ENCODE peak calls at places on chromosomes 1 and 21, in eight cellular contexts. E is right cardiac atrium, Z is fibroblast of pulmonary artery, H is skeletal muscle cell, R is mammary epithelial cell, C is colonic mucosa, U is upper lobe of right lung, L is heart right ventricle. Q is an unnamed sample.

GRCh38 chr1:173341307-173341706 is 134.2 kb upstream of the TNFSF4 start:
- DNase-seq in U (no peak), L (peak), H (peak), Z (peak), R (peak), C (no peak), E (peak), Q (no peak)

GRCh38 chr1:1358433-1359201 is at the start of gene MXRA8:
- DNase-seq in R (no peak), Z (peak), U (peak), E (peak), L (peak), C (peak), H (peak), Q (peak)

GRCh38 chr1:173821680-173822079 is 2.8 kb upstream of the DARS2 start:
- DNase-seq in E (no peak), H (no peak), U (no peak), Z (no peak), R (no peak), L (no peak), C (no peak), Q (no peak)

GRCh38 chr1:155000725-155001437 is 1.7 kb upstream of the ZBTB7B start:
- DNase-seq in C (peak), E (peak), H (peak), Z (peak), L (peak), R (peak), U (peak), Q (peak)

GRCh38 chr1:66012076-66012769 is 219.5 kb downstream of the PDE4B start:
- DNase-seq in R (no peak), E (no peak), L (no peak), C (no peak), U (no peak), H (no peak), Z (no peak), Q (no peak)

GRCh38 chr1:197140123-197140522 is 6.3 kb downstream of the ASPM start:
- DNase-seq in H (no peak), E (no peak), Z (peak), L (no peak), U (no peak), R (no peak), C (no peak), Q (no peak)

GRCh38 chr21:46078322-46078981 is 19.5 kb upstream of the COL6A2 start:
- DNase-seq in E (peak), Z (no peak), U (peak), C (no peak), L (peak), H (no peak), R (no peak), Q (peak)

GRCh38 chr1:218890436-218890835 is 283.2 kb upstream of the LYPLAL1 start:
- DNase-seq in H (no peak), R (no peak), C (no peak), L (no peak), U (no peak), Z (no peak), E (no peak), Q (no peak)

GRCh38 chr1:235017719-235018118 is 110.9 kb downstream of the TOMM20 start:
- DNase-seq in E (no peak), R (peak), U (no peak), C (no peak), H (no peak), Z (peak), L (no peak), Q (no peak)

GRCh38 chr1:12480748-12481362 is 137.2 kb downstream of the DHRS3 start:
- DNase-seq in R (peak), U (no peak), H (no peak), Z (peak), E (no peak), C (peak), L (no peak), Q (no peak)

GRCh38 chr1:53254011-53254640 is 15.8 kb upstream of the MAGOH start:
- DNase-seq in C (no peak), U (no peak), R (no peak), Z (peak), H (peak), E (no peak), L (no peak), Q (no peak)

GRCh38 chr1:63817152-63817667 is 43.4 kb downstream of the ROR1 start:
- DNase-seq in Z (peak), H (no peak), R (no peak), U (no peak), L (no peak), E (no peak), C (no peak), Q (no peak)

GRCh38 chr1:39711359-39712340 is 20.4 kb upstream of the HPCAL4 start:
- DNase-seq in C (no peak), R (no peak), L (no peak), U (no peak), Z (peak), E (no peak), H (no peak), Q (no peak)

GRCh38 chr1:63924600-63924999 is 150.8 kb downstream of the ROR1 start:
- DNase-seq in Z (no peak), R (no peak), C (no peak), U (no peak), L (no peak), E (no peak), H (no peak), Q (no peak)

GRCh38 chr1:183331095-183331742 is 87.0 kb downstream of the NMNAT2 start:
- DNase-seq in U (no peak), L (no peak), R (no peak), C (no peak), E (peak), H (no peak), Z (no peak), Q (no peak)

GRCh38 chr1:54407201-54407956 is 1.2 kb upstream of the SSBP3 start:
- DNase-seq in L (no peak), Z (peak), U (no peak), H (peak), E (peak), R (peak), C (peak), Q (peak)

GRCh38 chr1:232554431-232554830 is 75.5 kb downstream of the SIPA1L2 start:
- DNase-seq in U (no peak), E (no peak), C (no peak), R (no peak), H (no peak), L (no peak), Z (no peak), Q (no peak)

GRCh38 chr1:44911042-44911441 is 68.0 kb upstream of the PTCH2 start:
- DNase-seq in Z (no peak), H (no peak), U (no peak), C (no peak), L (no peak), E (no peak), R (no peak), Q (no peak)

GRCh38 chr1:45394342-45394741 is 54.1 kb upstream of the MUTYH start:
- DNase-seq in U (no peak), C (no peak), E (no peak), L (no peak), Z (peak), R (no peak), H (no peak), Q (no peak)

GRCh38 chr21:44931501-44932365 is 8.1 kb upstream of the SLX9 start:
- DNase-seq in C (no peak), Z (no peak), L (no peak), R (no peak), U (peak), E (peak), H (no peak), Q (peak)

GRCh38 chr1:112702067-112702395 is 4.9 kb downstream of the RHOC start:
- DNase-seq in C (no peak), R (no peak), Z (no peak), E (no peak), U (no peak), L (no peak), H (no peak), Q (no peak)

GRCh38 chr1:187617776-187618175 is 789.0 kb downstream of the PLA2G4A start:
- DNase-seq in H (no peak), Z (no peak), C (no peak), R (no peak), L (no peak), U (no peak), E (no peak), Q (no peak)

GRCh38 chr1:214187152-214187900 is 93.6 kb upstream of the SMYD2 start:
- DNase-seq in Z (no peak), C (no peak), R (no peak), L (no peak), H (no peak), E (peak), U (no peak), Q (no peak)
- H3K4me3 ChIP-seq in Z (peak), C (no peak), R (peak), L (peak), H (peak), E (peak), U (no peak), Q (no peak)

GRCh38 chr1:109988349-109988914 is 3.9 kb downstream of the AHCYL1 start:
- DNase-seq in R (no peak), Z (no peak), U (no peak), L (no peak), E (no peak), H (no peak), C (no peak), Q (no peak)
- H3K4me3 ChIP-seq in R (no peak), Z (no peak), U (no peak), L (no peak), E (no peak), H (no peak), C (no peak), Q (peak)

DNA sequence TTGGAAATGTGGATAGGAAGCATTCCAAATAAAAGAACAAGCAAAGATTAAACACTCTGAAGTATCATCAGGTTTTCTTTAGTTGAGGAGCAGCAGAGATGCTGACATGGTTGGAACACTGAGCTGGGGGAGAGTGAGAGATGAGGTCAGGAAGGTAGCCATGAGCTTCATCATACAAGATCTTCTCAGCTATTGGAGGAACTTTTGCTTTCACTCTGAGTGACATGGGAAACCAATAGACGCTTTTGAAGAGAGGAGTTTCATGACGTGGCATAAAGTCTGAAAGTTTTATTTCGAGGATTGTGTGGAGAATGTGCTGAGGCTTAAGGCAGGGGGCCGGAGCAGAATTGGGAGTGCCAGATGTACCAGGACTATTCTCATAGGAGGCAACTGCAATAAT is 616.2 kb upstream of the CAMK1G start:
- DNase-seq in Z (no peak), R (no peak), E (no peak), U (no peak), H (no peak), L (no peak), C (no peak), Q (no peak)
- H3K4me3 ChIP-seq in Z (no peak), R (no peak), E (no peak), U (no peak), H (no peak), L (no peak), C (no peak), Q (no peak)

GRCh38 chr1:181038399-181038873 is 4.7 kb downstream of the MR1 start:
- DNase-seq in R (peak), Z (peak), L (peak), C (peak), E (no peak), U (no peak), H (no peak), Q (no peak)

GRCh38 chr1:181033128-181033798 is 520 bp upstream of the MR1 start:
- DNase-seq in C (peak), Z (peak), H (no peak), R (peak), E (no peak), L (no peak), U (no peak), Q (no peak)

GRCh38 chr1:181028241-181029014 is 5.4 kb upstream of the MR1 start:
- DNase-seq in R (no peak), Z (no peak), H (no peak), C (no peak), E (no peak), L (no peak), U (no peak), Q (no peak)

GRCh38 chr1:181036107-181036843 is 2.5 kb downstream of the MR1 start:
- DNase-seq in H (no peak), L (no peak), Z (no peak), E (no peak), U (no peak), R (no peak), C (no peak), Q (no peak)

DNA sequence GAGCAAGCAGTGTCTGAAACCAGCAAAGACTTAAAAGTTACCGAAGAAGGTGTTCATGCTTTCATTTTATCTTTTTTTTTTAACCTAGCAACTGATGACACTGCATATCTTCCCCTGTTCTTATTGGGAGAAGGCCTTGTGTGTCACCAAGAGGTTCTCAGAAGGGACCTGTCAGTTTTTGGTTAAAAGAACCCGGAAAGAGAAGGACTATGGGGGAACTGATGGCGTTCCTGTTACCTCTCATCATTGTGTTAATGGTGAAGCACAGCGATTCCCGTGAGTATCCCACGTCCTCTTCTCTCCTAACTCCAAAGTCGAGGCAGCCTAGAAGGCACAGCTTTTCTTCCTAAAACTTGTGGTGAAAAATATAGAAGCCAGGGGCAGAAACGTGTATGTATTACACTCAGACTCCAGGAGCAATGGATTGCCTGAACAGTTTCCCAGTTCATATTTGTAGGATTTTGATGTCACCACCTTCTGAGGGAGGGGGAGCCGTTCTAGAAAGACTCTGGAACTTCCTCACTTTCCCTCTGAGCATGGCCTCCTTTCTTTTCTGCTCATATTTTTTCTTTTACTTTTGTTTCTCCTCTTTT is at the start of gene MR1:
- DNase-seq in L (no peak), C (peak), H (no peak), R (peak), E (no peak), U (no peak), Z (peak), Q (no peak)
- H3K4me3 ChIP-seq in L (peak), C (peak), H (peak), R (peak), E (peak), U (peak), Z (peak), Q (peak)

GRCh38 chr1:208233978-208234377 is 10.2 kb downstream of the PLXNA2 start:
- DNase-seq in Z (no peak), R (no peak), L (no peak), C (no peak), E (no peak), H (no peak), U (no peak), Q (no peak)
- H3K4me3 ChIP-seq in Z (no peak), R (no peak), L (no peak), C (no peak), E (no peak), H (no peak), U (no peak), Q (no peak)

DNA sequence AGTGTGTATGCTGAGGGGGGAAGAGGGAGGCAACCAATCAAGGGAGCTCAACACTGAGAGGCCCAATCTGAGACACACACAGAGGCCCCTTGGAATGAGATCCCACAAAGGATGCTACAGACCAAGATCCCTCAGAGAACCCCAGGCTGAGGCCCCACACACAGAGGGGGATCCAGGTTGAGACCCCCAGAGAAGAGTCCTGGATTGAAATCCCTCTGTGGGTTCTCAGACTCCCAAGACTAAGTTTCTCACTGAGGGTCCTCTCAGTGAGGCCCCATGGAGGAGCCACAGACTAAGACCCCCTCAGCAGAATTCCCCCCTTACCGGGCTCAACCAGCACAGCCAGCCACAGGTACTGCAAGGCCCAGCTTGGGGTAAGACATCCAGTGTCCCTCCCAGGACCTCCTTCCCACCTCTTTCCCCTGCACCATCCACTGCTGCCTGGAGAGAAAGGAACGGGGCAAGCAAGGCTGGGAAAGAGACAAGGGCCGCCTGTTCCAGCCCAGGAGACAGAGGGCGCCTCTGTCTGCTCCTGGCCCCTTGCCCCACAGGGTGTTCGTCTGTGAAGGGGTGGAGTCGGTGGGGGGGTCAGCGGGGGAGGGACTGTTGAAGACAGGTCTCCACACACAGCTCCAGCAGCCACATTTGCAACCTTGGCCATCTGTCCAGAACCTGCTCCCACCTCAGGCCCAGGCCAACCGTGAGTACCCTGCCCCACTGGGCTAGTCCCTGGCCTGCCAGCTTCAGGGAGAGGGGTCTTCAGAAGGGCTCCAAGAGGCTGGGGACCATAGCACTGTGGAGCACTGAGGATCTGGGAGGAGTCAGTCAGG is at the start of gene S100A1:
- DNase-seq in E (peak), L (peak), U (no peak), Z (no peak), C (no peak), H (no peak), R (no peak), Q (peak)
- H3K4me3 ChIP-seq in E (peak), L (peak), U (peak), Z (peak), C (peak), H (peak), R (peak), Q (peak)

GRCh38 chr1:184388671-184389292 is 2.0 kb downstream of the C1orf21 start:
- DNase-seq in U (no peak), Z (no peak), L (no peak), C (peak), R (no peak), H (no peak), E (no peak), Q (no peak)
- H3K4me3 ChIP-seq in U (peak), Z (peak), L (peak), C (peak), R (peak), H (peak), E (peak), Q (peak)

GRCh38 chr1:13494025-13494424 is 19.8 kb downstream of the LRRC38 start:
- DNase-seq in L (no peak), C (no peak), E (no peak), H (no peak), R (no peak), U (no peak), Z (no peak), Q (no peak)

GRCh38 chr1:13500806-13501205 is 13.0 kb downstream of the LRRC38 start:
- DNase-seq in Z (no peak), L (no peak), U (no peak), C (no peak), H (no peak), R (no peak), E (no peak), Q (no peak)

GRCh38 chr1:13494712-13495111 is 19.1 kb downstream of the LRRC38 start:
- DNase-seq in H (no peak), E (no peak), R (no peak), C (no peak), Z (no peak), U (no peak), L (no peak), Q (peak)

GRCh38 chr1:13499422-13499821 is 14.4 kb downstream of the LRRC38 start:
- DNase-seq in C (no peak), E (no peak), Z (no peak), R (no peak), H (no peak), L (no peak), U (no peak), Q (peak)

GRCh38 chr1:13498553-13498952 is 15.2 kb downstream of the LRRC38 start:
- DNase-seq in H (no peak), Z (no peak), U (no peak), C (no peak), L (no peak), E (no peak), R (no peak), Q (peak)
- H3K4me3 ChIP-seq in H (no peak), Z (no peak), U (no peak), C (no peak), L (no peak), E (no peak), R (no peak), Q (no peak)

DNA sequence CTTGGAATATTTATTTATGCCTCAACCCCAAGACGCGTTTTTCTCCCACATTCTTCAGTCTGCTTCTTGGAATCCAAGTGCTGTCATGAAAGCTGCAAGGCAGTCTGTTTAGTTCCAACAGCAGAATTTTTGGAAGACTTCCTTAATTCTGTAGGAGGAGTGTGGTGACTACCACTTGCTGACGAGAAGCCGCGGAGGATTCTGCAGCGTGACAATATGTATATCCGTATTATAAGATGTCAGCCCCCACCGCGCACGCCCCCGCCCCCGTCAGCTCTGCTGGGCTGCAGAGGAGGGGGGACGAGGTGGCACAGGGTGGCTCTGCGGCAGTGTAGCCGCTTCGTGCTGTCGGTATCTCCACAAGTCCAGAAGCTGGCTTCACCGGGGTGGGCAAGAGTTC is 22.6 kb downstream of the SMYD2 start:
- DNase-seq in L (no peak), H (no peak), R (no peak), C (no peak), U (no peak), Z (peak), E (peak), Q (no peak)
- H3K4me3 ChIP-seq in L (no peak), H (no peak), R (no peak), C (no peak), U (no peak), Z (peak), E (no peak), Q (no peak)

GRCh38 chr1:153611024-153611352 is 1.9 kb downstream of the S100A16 start:
- DNase-seq in L (no peak), C (no peak), R (peak), E (no peak), U (no peak), Z (peak), H (no peak), Q (peak)
- H3K4me3 ChIP-seq in L (no peak), C (no peak), R (peak), E (no peak), U (no peak), Z (peak), H (peak), Q (peak)

Q was measured in kidney.